ENCODE peak calls at places on chromosomes 16 and 17, in eight cellular contexts. One of them, this sample, is unnamed.

GRCh38 chr17:75979705-75980187 is 706 bp downstream of the TEN1 start:
- DNase-seq in CD8-positive, alpha-beta T cell: no peak
- DNase-seq in omental fat pad: no peak
- DNase-seq in GM12865: no peak
- DNase-seq in lower lobe of right lung: no peak
- DNase-seq in A549: no peak
- DNase-seq in B cell: no peak
- DNase-seq in colonic mucosa: peak
- DNase-seq in this sample: no peak

GRCh38 chr16:24721830-24722238 is 7.6 kb upstream of the TNRC6A start:
- DNase-seq in CD8-positive, alpha-beta T cell: no peak
- DNase-seq in B cell: no peak
- DNase-seq in colonic mucosa: no peak
- DNase-seq in lower lobe of right lung: no peak
- DNase-seq in GM12865: no peak
- DNase-seq in A549: no peak
- DNase-seq in omental fat pad: no peak
- DNase-seq in this sample: no peak

GRCh38 chr16:89567656-89568594 is 7.4 kb downstream of the RPL13 start:
- DNase-seq in CD8-positive, alpha-beta T cell: no peak
- DNase-seq in omental fat pad: no peak
- DNase-seq in lower lobe of right lung: no peak
- DNase-seq in A549: no peak
- DNase-seq in colonic mucosa: no peak
- DNase-seq in GM12865: no peak
- DNase-seq in B cell: no peak
- DNase-seq in this sample: no peak

GRCh38 chr17:40491486-40491885 is 9.9 kb downstream of the TNS4 start:
- DNase-seq in colonic mucosa: peak
- DNase-seq in omental fat pad: no peak
- DNase-seq in CD8-positive, alpha-beta T cell: no peak
- DNase-seq in A549: no peak
- DNase-seq in lower lobe of right lung: no peak
- DNase-seq in GM12865: no peak
- DNase-seq in B cell: no peak
- DNase-seq in this sample: no peak

GRCh38 chr17:49676276-49676868 is 1.5 kb downstream of the SPOP start:
- DNase-seq in colonic mucosa: no peak
- DNase-seq in CD8-positive, alpha-beta T cell: no peak
- DNase-seq in GM12865: peak
- DNase-seq in omental fat pad: no peak
- DNase-seq in A549: no peak
- DNase-seq in lower lobe of right lung: no peak
- DNase-seq in B cell: peak
- DNase-seq in this sample: peak

GRCh38 chr16:19066988-19067348 is 446 bp upstream of the COQ7 start:
- DNase-seq in A549: no peak
- DNase-seq in GM12865: no peak
- DNase-seq in CD8-positive, alpha-beta T cell: no peak
- DNase-seq in lower lobe of right lung: no peak
- DNase-seq in omental fat pad: no peak
- DNase-seq in B cell: no peak
- DNase-seq in colonic mucosa: no peak
- DNase-seq in this sample: no peak

GRCh38 chr17:82242977-82243647 is 14.3 kb downstream of the SLC16A3 start:
- DNase-seq in CD8-positive, alpha-beta T cell: no peak
- DNase-seq in lower lobe of right lung: peak
- DNase-seq in A549: peak
- DNase-seq in GM12865: no peak
- DNase-seq in B cell: no peak
- DNase-seq in omental fat pad: peak
- DNase-seq in colonic mucosa: peak
- DNase-seq in this sample: no peak

GRCh38 chr16:26334218-26335111 is 642.7 kb downstream of the HS3ST4 start:
- DNase-seq in lower lobe of right lung: no peak
- DNase-seq in CD8-positive, alpha-beta T cell: no peak
- DNase-seq in GM12865: no peak
- DNase-seq in B cell: no peak
- DNase-seq in colonic mucosa: no peak
- DNase-seq in A549: no peak
- DNase-seq in omental fat pad: no peak
- DNase-seq in this sample: no peak

GRCh38 chr16:62573466-62573865 is 537.2 kb upstream of the CDH8 start:
- DNase-seq in A549: no peak
- DNase-seq in CD8-positive, alpha-beta T cell: no peak
- DNase-seq in omental fat pad: no peak
- DNase-seq in GM12865: no peak
- DNase-seq in lower lobe of right lung: no peak
- DNase-seq in colonic mucosa: no peak
- DNase-seq in B cell: no peak
- DNase-seq in this sample: no peak

GRCh38 chr16:24671455-24671954 is 57.9 kb upstream of the TNRC6A start:
- DNase-seq in colonic mucosa: no peak
- DNase-seq in lower lobe of right lung: no peak
- DNase-seq in GM12865: no peak
- DNase-seq in B cell: no peak
- DNase-seq in CD8-positive, alpha-beta T cell: no peak
- DNase-seq in A549: no peak
- DNase-seq in omental fat pad: no peak
- DNase-seq in this sample: no peak

GRCh38 chr17:14760719-14761425 is 460.0 kb downstream of the HS3ST3B1 start:
- DNase-seq in omental fat pad: no peak
- DNase-seq in lower lobe of right lung: no peak
- DNase-seq in colonic mucosa: no peak
- DNase-seq in A549: peak
- DNase-seq in GM12865: no peak
- DNase-seq in CD8-positive, alpha-beta T cell: no peak
- DNase-seq in B cell: no peak
- DNase-seq in this sample: no peak

GRCh38 chr16:86530251-86531192 is 20.2 kb downstream of the FOXF1 start:
- DNase-seq in GM12865: no peak
- DNase-seq in lower lobe of right lung: peak
- DNase-seq in CD8-positive, alpha-beta T cell: no peak
- DNase-seq in A549: no peak
- DNase-seq in omental fat pad: no peak
- DNase-seq in colonic mucosa: no peak
- DNase-seq in B cell: no peak
- DNase-seq in this sample: no peak

GRCh38 chr16:4746991-4747574 is 12.7 kb downstream of the DNAAF8 start:
- DNase-seq in colonic mucosa: no peak
- DNase-seq in CD8-positive, alpha-beta T cell: no peak
- DNase-seq in GM12865: no peak
- DNase-seq in omental fat pad: no peak
- DNase-seq in B cell: no peak
- DNase-seq in lower lobe of right lung: no peak
- DNase-seq in A549: no peak
- DNase-seq in this sample: no peak

GRCh38 chr17:68288375-68288774 is 2.6 kb downstream of the SLC16A6 start:
- DNase-seq in A549: no peak
- DNase-seq in B cell: peak
- DNase-seq in CD8-positive, alpha-beta T cell: no peak
- DNase-seq in colonic mucosa: no peak
- DNase-seq in GM12865: peak
- DNase-seq in omental fat pad: no peak
- DNase-seq in lower lobe of right lung: no peak
- DNase-seq in this sample: peak

GRCh38 chr16:73179671-73180370 is 131.9 kb upstream of the ZFHX3 start:
- DNase-seq in B cell: no peak
- DNase-seq in omental fat pad: no peak
- DNase-seq in colonic mucosa: no peak
- DNase-seq in GM12865: peak
- DNase-seq in CD8-positive, alpha-beta T cell: no peak
- DNase-seq in A549: no peak
- DNase-seq in lower lobe of right lung: no peak
- DNase-seq in this sample: no peak

GRCh38 chr17:31888124-31888523 is 13.4 kb downstream of the UTP6 start:
- DNase-seq in CD8-positive, alpha-beta T cell: no peak
- DNase-seq in A549: no peak
- DNase-seq in B cell: peak
- DNase-seq in GM12865: no peak
- DNase-seq in colonic mucosa: no peak
- DNase-seq in lower lobe of right lung: no peak
- DNase-seq in omental fat pad: no peak
- DNase-seq in this sample: peak

GRCh38 chr17:28315846-28316705 is 2.9 kb upstream of the TMEM97 start:
- DNase-seq in lower lobe of right lung: no peak
- DNase-seq in CD8-positive, alpha-beta T cell: no peak
- DNase-seq in A549: no peak
- DNase-seq in GM12865: no peak
- DNase-seq in colonic mucosa: no peak
- DNase-seq in omental fat pad: no peak
- DNase-seq in B cell: no peak
- DNase-seq in this sample: no peak

GRCh38 chr17:28320215-28321061 is 1.4 kb downstream of the TMEM97 start:
- DNase-seq in GM12865: no peak
- DNase-seq in colonic mucosa: no peak
- DNase-seq in B cell: no peak
- DNase-seq in omental fat pad: no peak
- DNase-seq in CD8-positive, alpha-beta T cell: no peak
- DNase-seq in A549: no peak
- DNase-seq in lower lobe of right lung: no peak
- DNase-seq in this sample: no peak

GRCh38 chr17:28318759-28319660 is at the start of gene TMEM97:
- DNase-seq in GM12865: peak
- DNase-seq in colonic mucosa: peak
- DNase-seq in lower lobe of right lung: peak
- DNase-seq in CD8-positive, alpha-beta T cell: peak
- DNase-seq in omental fat pad: peak
- DNase-seq in B cell: peak
- DNase-seq in A549: peak
- DNase-seq in this sample: peak

GRCh38 chr17:28317099-28317964 is 1.7 kb upstream of the TMEM97 start:
- DNase-seq in CD8-positive, alpha-beta T cell: no peak
- DNase-seq in colonic mucosa: no peak
- DNase-seq in B cell: no peak
- DNase-seq in A549: no peak
- DNase-seq in GM12865: no peak
- DNase-seq in lower lobe of right lung: no peak
- DNase-seq in omental fat pad: no peak
- DNase-seq in this sample: no peak

DNA sequence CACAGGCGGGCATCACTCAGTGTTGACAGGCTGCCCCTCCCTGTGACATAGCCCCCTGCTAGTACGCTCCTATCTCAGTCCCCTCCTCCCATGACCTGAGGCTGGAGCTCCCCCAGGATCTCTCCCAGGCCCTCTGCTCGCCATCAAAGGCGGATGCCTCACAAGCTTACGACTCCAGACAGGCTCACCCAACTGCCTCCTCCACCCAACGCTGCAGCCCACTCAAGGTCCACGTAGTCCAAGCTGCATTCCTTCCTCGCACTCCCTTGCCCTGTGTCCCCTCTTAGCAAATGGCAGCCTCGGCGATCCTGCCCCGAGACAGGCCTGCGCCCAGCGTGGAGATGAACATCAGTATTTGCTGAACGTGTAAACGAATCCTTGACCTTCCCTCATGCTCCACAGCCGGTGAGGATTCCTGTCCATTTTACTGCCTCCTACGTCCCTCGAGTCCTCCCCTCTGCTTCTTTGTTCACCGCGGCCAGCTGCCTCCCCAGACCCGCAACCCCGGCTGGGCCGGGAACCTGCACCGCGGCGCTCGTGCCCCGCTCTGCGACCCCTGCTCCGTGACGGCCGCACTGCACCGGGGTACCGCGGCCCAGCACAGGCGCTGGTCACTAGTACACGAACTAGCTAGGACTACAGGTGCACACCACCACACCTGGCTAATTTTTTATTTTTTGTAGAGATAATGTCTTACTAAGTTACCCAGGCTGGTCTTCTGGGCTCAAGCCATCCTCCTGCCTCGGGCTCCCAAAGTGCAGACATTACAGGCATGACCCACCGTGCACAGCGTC is 838 bp upstream of the TMEM97 start:
- DNase-seq in A549: no peak
- DNase-seq in omental fat pad: no peak
- DNase-seq in GM12865: peak
- DNase-seq in B cell: no peak
- DNase-seq in lower lobe of right lung: no peak
- DNase-seq in colonic mucosa: no peak
- DNase-seq in CD8-positive, alpha-beta T cell: no peak
- DNase-seq in this sample: no peak
- TF ChIP-seq CTCF in A549: no peak
- TF ChIP-seq CTCF in omental fat pad: no peak
- TF ChIP-seq CTCF in GM12865: no peak
- TF ChIP-seq CTCF in B cell: no peak
- TF ChIP-seq CTCF in lower lobe of right lung: no peak
- TF ChIP-seq CTCF in colonic mucosa: no peak
- TF ChIP-seq CTCF in CD8-positive, alpha-beta T cell: no peak
- TF ChIP-seq CTCF in this sample: no peak

DNA sequence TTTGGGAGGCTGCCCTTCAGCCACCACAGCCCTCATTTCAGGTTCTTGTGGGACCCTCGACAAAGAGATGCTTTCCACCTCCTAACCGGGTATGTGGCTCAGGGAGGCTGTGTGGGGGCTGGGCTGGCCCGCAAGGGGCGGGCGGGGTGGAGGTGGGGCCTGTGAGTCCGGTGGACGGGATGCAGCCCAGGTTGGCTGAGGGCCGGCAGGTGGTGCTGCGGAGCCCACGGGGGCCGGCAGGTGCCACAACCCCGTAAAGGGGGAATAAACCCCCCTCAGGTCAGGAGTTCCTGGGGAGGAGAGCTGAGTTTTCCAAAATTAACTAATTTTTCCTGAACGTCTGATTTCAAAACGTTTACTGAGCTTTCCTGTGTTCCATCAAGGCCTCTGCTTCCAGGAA is 4.9 kb upstream of the CIAO3 start:
- DNase-seq in GM12865: no peak
- DNase-seq in colonic mucosa: no peak
- DNase-seq in B cell: no peak
- DNase-seq in A549: no peak
- DNase-seq in omental fat pad: no peak
- DNase-seq in CD8-positive, alpha-beta T cell: no peak
- DNase-seq in lower lobe of right lung: no peak
- DNase-seq in this sample: peak
- TF ChIP-seq CTCF in GM12865: peak
- TF ChIP-seq CTCF in colonic mucosa: no peak
- TF ChIP-seq CTCF in B cell: no peak
- TF ChIP-seq CTCF in A549: peak
- TF ChIP-seq CTCF in omental fat pad: no peak
- TF ChIP-seq CTCF in CD8-positive, alpha-beta T cell: no peak
- TF ChIP-seq CTCF in lower lobe of right lung: peak
- TF ChIP-seq CTCF in this sample: peak

DNA sequence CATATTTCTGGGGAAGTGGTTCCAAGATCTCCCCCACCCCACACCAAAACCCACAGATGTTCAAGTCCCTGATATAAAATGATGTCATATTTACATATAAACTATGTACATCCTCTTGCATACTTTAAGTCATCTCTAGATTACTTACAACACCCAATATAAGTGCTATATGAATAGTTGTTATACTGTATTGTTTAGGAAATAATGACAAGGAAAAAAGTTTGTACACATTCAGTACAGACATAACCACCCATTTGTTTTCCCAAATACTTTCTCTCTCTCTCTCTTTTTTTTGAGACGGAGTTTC is 11.5 kb downstream of the CFDP1 start:
- DNase-seq in colonic mucosa: no peak
- DNase-seq in omental fat pad: no peak
- DNase-seq in A549: no peak
- DNase-seq in CD8-positive, alpha-beta T cell: no peak
- DNase-seq in GM12865: no peak
- DNase-seq in B cell: no peak
- DNase-seq in lower lobe of right lung: no peak
- DNase-seq in this sample: no peak
- TF ChIP-seq CTCF in colonic mucosa: no peak
- TF ChIP-seq CTCF in omental fat pad: no peak
- TF ChIP-seq CTCF in A549: no peak
- TF ChIP-seq CTCF in CD8-positive, alpha-beta T cell: no peak
- TF ChIP-seq CTCF in GM12865: no peak
- TF ChIP-seq CTCF in B cell: no peak
- TF ChIP-seq CTCF in lower lobe of right lung: no peak
- TF ChIP-seq CTCF in this sample: no peak

GRCh38 chr16:8493885-8494487 is 96.3 kb downstream of the TMEM114 start:
- DNase-seq in lower lobe of right lung: no peak
- DNase-seq in A549: peak
- DNase-seq in colonic mucosa: no peak
- DNase-seq in GM12865: no peak
- DNase-seq in B cell: no peak
- DNase-seq in CD8-positive, alpha-beta T cell: no peak
- DNase-seq in omental fat pad: no peak
- DNase-seq in this sample: no peak
- TF ChIP-seq CTCF in lower lobe of right lung: no peak
- TF ChIP-seq CTCF in A549: no peak
- TF ChIP-seq CTCF in colonic mucosa: no peak
- TF ChIP-seq CTCF in GM12865: no peak
- TF ChIP-seq CTCF in B cell: no peak
- TF ChIP-seq CTCF in CD8-positive, alpha-beta T cell: no peak
- TF ChIP-seq CTCF in omental fat pad: no peak
- TF ChIP-seq CTCF in this sample: no peak